ENCODE peak calls at places on chromosomes 5 and 9, in four cellular contexts. One of them, this sample, is unnamed.

GRCh38 chr9:93361995-93362394 is 89.5 kb upstream of the FAM120A start:
- DNase-seq in H1: no peak
- DNase-seq in sigmoid colon: no peak
- DNase-seq in Panc1: no peak
- DNase-seq in this sample: no peak

GRCh38 chr5:133118741-133119140 is 66.9 kb downstream of the HSPA4 start:
- DNase-seq in Panc1: no peak
- DNase-seq in H1: peak; percentile 29
- DNase-seq in sigmoid colon: no peak
- DNase-seq in this sample: no peak

GRCh38 chr9:127550751-127551150 is 61.3 kb upstream of the STXBP1 start:
- DNase-seq in sigmoid colon: no peak
- DNase-seq in Panc1: no peak
- DNase-seq in H1: no peak
- DNase-seq in this sample: no peak

GRCh38 chr9:81801190-81801589 is 111.8 kb upstream of the TLE1 start:
- DNase-seq in Panc1: no peak
- DNase-seq in sigmoid colon: no peak
- DNase-seq in H1: no peak
- DNase-seq in this sample: no peak

GRCh38 chr5:178435321-178436238 is 154.6 kb downstream of the COL23A1 start:
- DNase-seq in H1: peak; percentile 37
- DNase-seq in sigmoid colon: peak; percentile 52
- DNase-seq in Panc1: no peak
- DNase-seq in this sample: no peak

GRCh38 chr5:57828221-57828620 is 345.6 kb upstream of the ACTBL2 start:
- DNase-seq in H1: no peak
- DNase-seq in Panc1: no peak
- DNase-seq in sigmoid colon: no peak
- DNase-seq in this sample: no peak

GRCh38 chr9:38048319-38048969 is 20.6 kb downstream of the SHB start:
- DNase-seq in sigmoid colon: no peak
- DNase-seq in H1: no peak
- DNase-seq in Panc1: no peak
- DNase-seq in this sample: no peak

GRCh38 chr5:42840279-42840678 is 28.6 kb upstream of the SELENOP start:
- DNase-seq in Panc1: no peak
- DNase-seq in sigmoid colon: peak; percentile 81
- DNase-seq in H1: no peak
- DNase-seq in this sample: no peak

GRCh38 chr9:36566813-36567217 is 5.9 kb upstream of the MELK start:
- DNase-seq in sigmoid colon: peak; percentile 83
- DNase-seq in H1: no peak
- DNase-seq in Panc1: no peak
- DNase-seq in this sample: no peak

GRCh38 chr5:44225231-44226160 is 163.7 kb downstream of the FGF10 start:
- DNase-seq in sigmoid colon: no peak
- DNase-seq in Panc1: no peak
- DNase-seq in H1: no peak
- DNase-seq in this sample: no peak

GRCh38 chr9:107487521-107488399 is 1.8 kb downstream of the KLF4 start:
- DNase-seq in H1: peak; percentile 84
- DNase-seq in Panc1: no peak
- DNase-seq in sigmoid colon: peak; percentile 78
- DNase-seq in this sample: no peak

GRCh38 chr5:38666668-38667498 is 110.4 kb upstream of the LIFR start:
- DNase-seq in Panc1: no peak
- DNase-seq in sigmoid colon: no peak
- DNase-seq in H1: peak; percentile 48
- DNase-seq in this sample: no peak

GRCh38 chr5:177357459-177358332 is at the start of gene RGS14:
- DNase-seq in H1: no peak
- DNase-seq in Panc1: no peak
- DNase-seq in sigmoid colon: no peak
- DNase-seq in this sample: peak; percentile 87

GRCh38 chr5:179373101-179373934 is 28.1 kb upstream of the ADAMTS2 start:
- DNase-seq in sigmoid colon: peak; percentile 40
- DNase-seq in Panc1: no peak
- DNase-seq in H1: no peak
- DNase-seq in this sample: no peak

GRCh38 chr5:1557114-1557873 is 33.5 kb upstream of the LPCAT1 start:
- DNase-seq in H1: no peak
- DNase-seq in Panc1: no peak
- DNase-seq in sigmoid colon: peak; percentile 36
- DNase-seq in this sample: no peak
- TF ChIP-seq POLR2AphosphoS5 in H1: no peak
- TF ChIP-seq POLR2AphosphoS5 in Panc1: no peak
- TF ChIP-seq POLR2AphosphoS5 in sigmoid colon: no peak
- TF ChIP-seq POLR2AphosphoS5 in this sample: no peak

GRCh38 chr9:125506045-125506444 is 201.0 kb downstream of the MAPKAP1 start:
- DNase-seq in sigmoid colon: peak; percentile 76
- DNase-seq in Panc1: no peak
- DNase-seq in H1: no peak
- DNase-seq in this sample: no peak
- TF ChIP-seq POLR2AphosphoS5 in sigmoid colon: peak; percentile 55
- TF ChIP-seq POLR2AphosphoS5 in Panc1: no peak
- TF ChIP-seq POLR2AphosphoS5 in H1: no peak
- TF ChIP-seq POLR2AphosphoS5 in this sample: no peak

GRCh38 chr9:97504381-97505216 is 3.1 kb downstream of the TMOD1 start:
- DNase-seq in sigmoid colon: no peak
- DNase-seq in H1: peak; percentile 29
- DNase-seq in Panc1: no peak
- DNase-seq in this sample: no peak
- TF ChIP-seq POLR2AphosphoS5 in sigmoid colon: no peak
- TF ChIP-seq POLR2AphosphoS5 in H1: no peak
- TF ChIP-seq POLR2AphosphoS5 in Panc1: no peak
- TF ChIP-seq POLR2AphosphoS5 in this sample: no peak

GRCh38 chr5:91280062-91280941 is 102.8 kb downstream of the ARRDC3 start:
- DNase-seq in H1: peak; percentile 87
- DNase-seq in Panc1: peak; percentile 93
- DNase-seq in sigmoid colon: peak; percentile 97
- DNase-seq in this sample: peak; percentile 69
- TF ChIP-seq POLR2AphosphoS5 in H1: no peak
- TF ChIP-seq POLR2AphosphoS5 in Panc1: peak; percentile 89
- TF ChIP-seq POLR2AphosphoS5 in sigmoid colon: peak; percentile 91
- TF ChIP-seq POLR2AphosphoS5 in this sample: peak; percentile 50

GRCh38 chr5:142857405-142857804 is 87.2 kb downstream of the ARHGAP26 start:
- DNase-seq in Panc1: no peak
- DNase-seq in sigmoid colon: no peak
- DNase-seq in H1: no peak
- DNase-seq in this sample: no peak
- TF ChIP-seq POLR2AphosphoS5 in Panc1: no peak
- TF ChIP-seq POLR2AphosphoS5 in sigmoid colon: no peak
- TF ChIP-seq POLR2AphosphoS5 in H1: no peak
- TF ChIP-seq POLR2AphosphoS5 in this sample: no peak

GRCh38 chr5:110703481-110703880 is 23.0 kb downstream of the TMEM232 start:
- DNase-seq in H1: no peak
- DNase-seq in sigmoid colon: no peak
- DNase-seq in Panc1: no peak
- DNase-seq in this sample: no peak
- TF ChIP-seq POLR2AphosphoS5 in H1: no peak
- TF ChIP-seq POLR2AphosphoS5 in sigmoid colon: no peak
- TF ChIP-seq POLR2AphosphoS5 in Panc1: no peak
- TF ChIP-seq POLR2AphosphoS5 in this sample: no peak

DNA sequence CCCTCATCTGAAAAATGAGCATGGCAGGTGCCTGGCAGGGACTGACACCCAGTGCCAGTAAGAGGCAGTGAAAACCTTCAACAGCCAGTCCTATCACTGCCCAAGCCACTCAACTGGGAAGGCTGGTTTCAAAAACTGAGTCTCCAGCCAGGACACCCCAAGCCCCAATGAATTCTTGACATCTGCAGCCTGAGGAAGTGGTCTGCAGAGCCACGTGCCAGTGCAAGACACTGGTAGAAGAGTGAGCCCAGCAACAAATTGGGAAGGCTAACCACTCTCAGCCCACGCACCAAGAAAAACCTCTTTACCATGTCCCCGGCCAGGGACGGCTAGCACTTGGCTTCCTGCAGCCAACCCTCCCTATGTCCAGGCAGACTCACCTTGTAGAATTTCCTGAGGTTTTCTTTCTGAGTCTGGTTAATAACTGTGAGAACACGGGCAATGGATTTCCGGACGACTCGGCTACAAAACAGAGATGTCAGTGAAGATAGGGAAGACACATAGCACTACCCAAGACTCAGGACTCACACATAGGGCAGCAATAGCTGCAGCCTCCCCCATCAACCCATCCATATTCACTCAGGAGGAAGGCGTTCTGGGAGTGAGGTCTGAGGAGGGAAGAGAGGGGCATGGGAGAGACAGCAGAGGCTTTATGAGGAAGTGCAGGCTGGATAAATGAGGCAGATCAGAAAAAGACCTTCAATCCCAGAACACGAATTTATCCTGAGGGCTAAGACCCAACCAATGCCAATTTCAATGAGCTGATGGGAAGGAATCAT is 1.8 kb downstream of the RPL35 start:
- DNase-seq in Panc1: no peak
- DNase-seq in sigmoid colon: no peak
- DNase-seq in H1: no peak
- DNase-seq in this sample: no peak
- TF ChIP-seq POLR2AphosphoS5 in Panc1: no peak
- TF ChIP-seq POLR2AphosphoS5 in sigmoid colon: no peak
- TF ChIP-seq POLR2AphosphoS5 in H1: peak; percentile 42
- TF ChIP-seq POLR2AphosphoS5 in this sample: peak; percentile 16

DNA sequence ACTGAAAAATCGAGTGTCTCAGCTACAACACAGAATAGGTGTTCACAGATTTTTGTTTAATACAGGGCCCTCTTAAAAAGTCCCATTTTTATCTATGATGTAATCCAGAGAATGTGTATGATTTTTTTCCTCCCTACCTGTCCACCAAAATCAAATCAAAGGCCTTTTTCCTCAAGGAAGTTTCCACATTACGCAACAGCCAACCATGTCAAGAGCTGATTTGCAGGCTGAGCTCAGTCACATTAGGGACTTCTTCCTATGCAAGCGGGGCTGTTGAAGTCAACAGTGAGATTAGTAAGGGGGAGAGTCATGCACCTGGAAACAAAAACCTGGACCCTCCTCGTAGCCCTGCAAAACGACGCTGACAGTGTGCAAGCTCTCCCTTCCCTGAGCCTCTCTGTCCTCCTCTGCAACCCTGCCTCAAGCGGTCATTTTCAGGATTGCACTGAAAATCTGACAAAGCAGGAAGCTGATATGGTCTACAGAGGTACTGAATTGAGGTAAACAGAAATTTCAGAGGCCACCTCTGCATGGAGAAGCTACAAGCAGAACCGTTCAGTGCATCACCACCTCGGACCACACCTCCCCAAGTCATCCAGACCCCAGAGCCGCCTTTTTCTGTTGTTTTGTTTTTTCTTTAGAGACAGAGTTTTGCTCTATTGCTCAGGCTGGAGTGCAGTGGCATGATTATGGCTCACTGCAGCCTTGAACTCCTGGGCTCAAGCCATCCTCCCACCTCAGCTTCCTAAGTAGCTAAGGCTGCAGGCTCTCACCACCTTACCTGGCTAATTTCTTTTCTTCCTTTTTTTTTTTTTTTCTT is 13.7 kb upstream of the SFXN1 start:
- DNase-seq in Panc1: peak; percentile 48
- DNase-seq in sigmoid colon: no peak
- DNase-seq in H1: peak; percentile 87
- DNase-seq in this sample: no peak
- TF ChIP-seq POLR2AphosphoS5 in Panc1: no peak
- TF ChIP-seq POLR2AphosphoS5 in sigmoid colon: no peak
- TF ChIP-seq POLR2AphosphoS5 in H1: no peak
- TF ChIP-seq POLR2AphosphoS5 in this sample: no peak

DNA sequence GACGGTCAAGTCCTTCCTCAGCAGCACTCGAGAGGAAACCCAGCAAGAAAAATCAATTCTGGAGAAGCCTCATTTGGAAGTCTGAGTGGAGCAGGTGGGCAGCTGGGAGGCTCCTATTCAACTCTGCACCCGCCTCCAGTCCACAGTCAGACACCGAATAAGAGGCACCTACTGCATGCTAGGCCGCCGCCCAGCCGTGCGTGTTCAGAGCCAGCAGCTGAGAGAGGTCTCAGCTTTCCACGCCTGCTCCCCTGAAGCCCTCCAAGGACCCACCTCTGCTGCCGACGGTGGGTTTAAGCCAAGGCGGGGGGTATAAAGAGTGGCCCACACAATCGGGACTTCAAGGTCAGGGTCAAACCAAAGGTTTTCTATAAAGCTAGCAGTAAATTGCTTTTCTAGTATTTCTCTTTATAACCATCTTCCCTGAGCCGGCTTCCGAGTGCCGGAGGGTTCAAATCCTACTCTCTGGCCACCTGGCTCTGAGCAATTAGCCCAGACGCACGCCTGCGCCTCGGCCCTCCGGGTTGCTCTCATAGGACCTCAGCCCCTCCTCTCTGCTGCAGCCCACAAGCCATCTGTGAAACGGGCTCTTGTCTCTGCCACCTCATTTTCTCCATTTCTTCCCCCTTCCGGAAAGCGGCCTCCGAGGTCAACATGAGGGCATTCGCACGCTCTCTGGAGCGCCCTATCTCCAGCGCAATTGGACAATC is 41.8 kb downstream of the VAV2 start:
- DNase-seq in sigmoid colon: no peak
- DNase-seq in H1: no peak
- DNase-seq in Panc1: no peak
- DNase-seq in this sample: no peak
- TF ChIP-seq POLR2AphosphoS5 in sigmoid colon: peak; percentile 28
- TF ChIP-seq POLR2AphosphoS5 in H1: no peak
- TF ChIP-seq POLR2AphosphoS5 in Panc1: no peak
- TF ChIP-seq POLR2AphosphoS5 in this sample: no peak

DNA sequence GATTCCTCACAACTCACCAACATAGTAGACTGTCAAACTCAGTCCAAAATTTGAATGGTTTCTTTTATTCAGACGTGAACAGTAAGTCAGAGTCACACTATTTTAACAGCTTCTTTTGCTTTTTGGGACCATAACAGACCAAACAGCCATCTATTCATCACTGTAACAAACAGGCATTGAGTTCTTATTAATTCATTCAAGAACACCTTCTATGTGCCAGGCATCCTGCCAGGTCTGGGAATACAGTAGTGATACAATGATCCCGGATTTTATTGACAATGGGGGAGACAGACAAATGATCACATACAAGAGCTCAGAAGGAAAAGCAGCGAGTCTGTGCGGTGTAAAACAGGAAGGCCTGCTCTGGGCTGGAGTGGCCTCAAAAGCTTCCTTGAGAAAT is 153.3 kb upstream of the ERCC6L2 start:
- DNase-seq in H1: no peak
- DNase-seq in Panc1: no peak
- DNase-seq in sigmoid colon: no peak
- DNase-seq in this sample: no peak
- TF ChIP-seq POLR2AphosphoS5 in H1: no peak
- TF ChIP-seq POLR2AphosphoS5 in Panc1: no peak
- TF ChIP-seq POLR2AphosphoS5 in sigmoid colon: no peak
- TF ChIP-seq POLR2AphosphoS5 in this sample: no peak